ENCODE peak calls at places on chromosome 4, in four cellular contexts. One of them, this sample, is unnamed. For H3K4me1 and H3K27me3, the result is how much of the 10 kb centered on the place peaks cover.

GRCh38 chr4:127997534-127998388 is 32.6 kb downstream of the ABHD18 start:
- DNase-seq in adrenal gland: peak
- DNase-seq in uterus: peak
- DNase-seq in CD4-positive, CD25-positive, alpha-beta regulatory T cell: peak
- DNase-seq in this sample: no peak

GRCh38 chr4:76212301-76212700 is 1.3 kb downstream of the SCARB2 start:
- DNase-seq in CD4-positive, CD25-positive, alpha-beta regulatory T cell: no peak
- DNase-seq in uterus: no peak
- DNase-seq in adrenal gland: no peak
- DNase-seq in this sample: no peak

GRCh38 chr4:161817822-161818412 is 345.9 kb downstream of the FSTL5 start:
- DNase-seq in CD4-positive, CD25-positive, alpha-beta regulatory T cell: no peak
- DNase-seq in adrenal gland: no peak
- DNase-seq in uterus: no peak
- DNase-seq in this sample: no peak

GRCh38 chr4:74483226-74483911 is 38.4 kb downstream of the AREG start:
- DNase-seq in CD4-positive, CD25-positive, alpha-beta regulatory T cell: no peak
- DNase-seq in uterus: no peak
- DNase-seq in adrenal gland: no peak
- DNase-seq in this sample: no peak

GRCh38 chr4:13533670-13534343 is 10.5 kb downstream of the NKX3-2 start:
- DNase-seq in adrenal gland: no peak
- DNase-seq in uterus: no peak
- DNase-seq in CD4-positive, CD25-positive, alpha-beta regulatory T cell: no peak
- DNase-seq in this sample: no peak

GRCh38 chr4:78749972-78750727 is 26.0 kb upstream of the BMP2K start:
- DNase-seq in adrenal gland: no peak
- DNase-seq in CD4-positive, CD25-positive, alpha-beta regulatory T cell: no peak
- DNase-seq in uterus: no peak
- DNase-seq in this sample: no peak

GRCh38 chr4:86543560-86544312 is 50.4 kb upstream of the PTPN13 start:
- DNase-seq in adrenal gland: no peak
- DNase-seq in CD4-positive, CD25-positive, alpha-beta regulatory T cell: no peak
- DNase-seq in uterus: no peak
- DNase-seq in this sample: no peak

GRCh38 chr4:123674752-123675151 is 278.2 kb downstream of the SPRY1 start:
- DNase-seq in adrenal gland: no peak
- DNase-seq in CD4-positive, CD25-positive, alpha-beta regulatory T cell: no peak
- DNase-seq in uterus: no peak
- DNase-seq in this sample: no peak

GRCh38 chr4:107951551-107951950 is 20.2 kb downstream of the CYP2U1 start:
- DNase-seq in uterus: no peak
- DNase-seq in CD4-positive, CD25-positive, alpha-beta regulatory T cell: no peak
- DNase-seq in adrenal gland: no peak
- DNase-seq in this sample: no peak

GRCh38 chr4:152258804-152259708 is 276.8 kb downstream of the FBXW7 start:
- DNase-seq in adrenal gland: no peak
- DNase-seq in uterus: no peak
- DNase-seq in CD4-positive, CD25-positive, alpha-beta regulatory T cell: no peak
- DNase-seq in this sample: no peak

GRCh38 chr4:105061136-105061696 is 85.5 kb upstream of the TET2 start:
- DNase-seq in CD4-positive, CD25-positive, alpha-beta regulatory T cell: peak
- DNase-seq in uterus: no peak
- DNase-seq in adrenal gland: peak
- DNase-seq in this sample: no peak

GRCh38 chr4:152594981-152595916 is 59.4 kb upstream of the FBXW7 start:
- DNase-seq in adrenal gland: no peak
- DNase-seq in CD4-positive, CD25-positive, alpha-beta regulatory T cell: no peak
- DNase-seq in uterus: no peak
- DNase-seq in this sample: no peak

GRCh38 chr4:184745747-184746531 is 12.0 kb upstream of the CENPU start:
- DNase-seq in adrenal gland: peak
- DNase-seq in uterus: peak
- DNase-seq in CD4-positive, CD25-positive, alpha-beta regulatory T cell: peak
- DNase-seq in this sample: peak

GRCh38 chr4:26346203-26346620 is 25.4 kb downstream of the RBPJ start:
- DNase-seq in adrenal gland: no peak
- DNase-seq in uterus: no peak
- DNase-seq in CD4-positive, CD25-positive, alpha-beta regulatory T cell: no peak
- DNase-seq in this sample: peak

GRCh38 chr4:174277433-174277832 is 6.0 kb downstream of the FBXO8 start:
- DNase-seq in adrenal gland: no peak
- DNase-seq in uterus: no peak
- DNase-seq in CD4-positive, CD25-positive, alpha-beta regulatory T cell: no peak
- DNase-seq in this sample: no peak

GRCh38 chr4:149574973-149575372 is 240.7 kb downstream of the IQCM start:
- DNase-seq in adrenal gland: no peak
- DNase-seq in uterus: no peak
- DNase-seq in CD4-positive, CD25-positive, alpha-beta regulatory T cell: no peak
- DNase-seq in this sample: no peak

GRCh38 chr4:81715335-81715734 is 243.6 kb upstream of the RASGEF1B start:
- DNase-seq in adrenal gland: no peak
- DNase-seq in uterus: no peak
- DNase-seq in CD4-positive, CD25-positive, alpha-beta regulatory T cell: no peak
- DNase-seq in this sample: no peak

GRCh38 chr4:1382776-1383727 is 23.2 kb downstream of the NKX1-1 start:
- DNase-seq in uterus: no peak
- DNase-seq in CD4-positive, CD25-positive, alpha-beta regulatory T cell: no peak
- DNase-seq in adrenal gland: no peak
- DNase-seq in this sample: peak

GRCh38 chr4:4306920-4307319 is 16.9 kb downstream of the ZBTB49 start:
- DNase-seq in CD4-positive, CD25-positive, alpha-beta regulatory T cell: no peak
- DNase-seq in uterus: no peak
- DNase-seq in adrenal gland: no peak
- DNase-seq in this sample: no peak

GRCh38 chr4:164442167-164442566 is 311.8 kb upstream of the SMIM31 start:
- DNase-seq in adrenal gland: no peak
- DNase-seq in uterus: no peak
- DNase-seq in CD4-positive, CD25-positive, alpha-beta regulatory T cell: no peak
- DNase-seq in this sample: no peak

GRCh38 chr4:476501-476900 is 22.5 kb downstream of the ZNF721 start:
- DNase-seq in uterus: no peak
- DNase-seq in CD4-positive, CD25-positive, alpha-beta regulatory T cell: no peak
- DNase-seq in adrenal gland: no peak
- DNase-seq in this sample: no peak

DNA sequence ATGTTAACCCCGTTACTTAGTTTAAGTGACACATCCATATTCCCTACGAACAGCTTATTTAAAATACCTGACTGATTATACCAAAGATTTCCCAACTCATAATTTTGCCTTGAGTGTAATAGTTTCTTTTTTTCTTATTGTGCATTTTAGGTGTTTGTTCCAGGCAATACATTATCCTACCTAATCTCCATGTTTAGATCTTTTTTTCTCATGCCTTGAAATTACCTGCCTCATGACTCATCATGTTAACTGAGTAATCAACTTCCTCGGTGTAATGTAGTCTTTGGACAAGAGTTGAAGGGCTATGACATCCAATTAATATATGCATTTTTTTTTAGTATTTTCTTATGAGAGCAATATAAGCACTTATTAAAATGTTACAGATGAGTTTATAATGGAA is 228.7 kb upstream of the ANKRD50 start:
- DNase-seq in CD4-positive, CD25-positive, alpha-beta regulatory T cell: no peak
- DNase-seq in adrenal gland: no peak
- DNase-seq in uterus: no peak
- DNase-seq in this sample: no peak
- H3K4me1 ChIP-seq in CD4-positive, CD25-positive, alpha-beta regulatory T cell: under half
- H3K4me1 ChIP-seq in adrenal gland: under half
- H3K4me1 ChIP-seq in uterus: under half
- H3K4me1 ChIP-seq in this sample: under half

GRCh38 chr4:70980196-70980595 is 13.3 kb upstream of the DCK start:
- DNase-seq in adrenal gland: no peak
- DNase-seq in uterus: no peak
- DNase-seq in CD4-positive, CD25-positive, alpha-beta regulatory T cell: no peak
- DNase-seq in this sample: no peak

GRCh38 chr4:70979445-70980008 is 13.9 kb upstream of the DCK start:
- DNase-seq in adrenal gland: no peak
- DNase-seq in CD4-positive, CD25-positive, alpha-beta regulatory T cell: no peak
- DNase-seq in uterus: no peak
- DNase-seq in this sample: no peak

DNA sequence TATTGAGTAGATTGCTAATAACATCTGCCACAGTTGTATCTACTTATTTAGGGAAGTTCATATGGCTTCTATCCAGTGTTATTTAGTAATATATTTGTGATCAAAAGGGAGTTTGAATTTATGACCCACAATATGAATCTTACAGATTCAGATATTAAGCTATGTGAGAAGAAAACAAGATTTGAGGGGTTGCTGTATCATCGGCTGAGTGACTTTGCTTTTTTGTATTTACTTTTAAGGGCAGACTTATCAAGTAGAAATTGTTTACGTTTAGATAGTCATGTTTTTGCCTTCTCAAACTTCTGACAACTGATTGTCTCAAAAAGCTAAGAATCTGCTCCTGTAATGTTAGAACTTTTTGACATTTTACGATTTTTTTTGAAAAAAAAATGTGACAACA is 17.2 kb upstream of the DCK start:
- DNase-seq in adrenal gland: no peak
- DNase-seq in CD4-positive, CD25-positive, alpha-beta regulatory T cell: no peak
- DNase-seq in uterus: no peak
- DNase-seq in this sample: no peak
- H3K27ac ChIP-seq in adrenal gland: no peak
- H3K27ac ChIP-seq in CD4-positive, CD25-positive, alpha-beta regulatory T cell: no peak
- H3K27ac ChIP-seq in uterus: no peak
- H3K27ac ChIP-seq in this sample: no peak

DNA sequence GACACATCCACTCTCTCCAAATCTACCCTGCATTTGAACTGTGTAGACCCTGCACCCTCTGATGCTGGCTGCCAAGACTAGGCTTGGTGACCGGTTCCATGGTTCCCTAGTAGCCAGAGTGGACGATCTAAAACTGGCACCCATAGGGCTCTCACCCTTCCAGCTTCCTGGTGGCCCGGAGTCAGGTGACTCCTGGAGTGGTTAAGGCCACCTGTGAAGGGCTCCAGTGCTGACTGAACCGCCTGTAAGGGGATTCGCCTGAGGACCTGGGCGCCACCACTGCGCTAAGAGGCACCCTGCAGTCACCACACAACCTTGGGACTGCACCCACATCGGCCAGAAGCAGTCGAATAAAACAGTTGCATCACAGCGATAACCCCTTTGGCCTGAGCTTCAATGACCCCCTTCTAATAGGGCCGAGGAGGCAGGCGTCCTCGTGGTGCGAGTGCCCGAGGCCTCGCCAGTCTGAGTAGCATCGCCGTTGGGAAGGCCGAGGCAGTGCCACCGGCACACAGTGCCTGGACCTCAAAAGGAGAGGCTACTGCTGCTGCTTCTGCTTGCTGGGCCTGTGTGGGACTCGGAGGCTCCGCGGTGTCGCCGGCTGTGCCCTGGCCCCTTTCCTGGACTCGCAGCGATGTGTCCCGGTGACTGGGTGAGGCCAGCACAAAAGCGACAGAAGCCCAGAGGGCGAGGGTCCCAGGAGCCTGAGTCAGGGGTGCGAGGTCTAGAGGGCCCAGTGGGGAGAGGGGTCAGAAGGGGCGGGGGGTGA is 6.5 kb downstream of the HMX1 start:
- DNase-seq in uterus: no peak
- DNase-seq in adrenal gland: no peak
- DNase-seq in CD4-positive, CD25-positive, alpha-beta regulatory T cell: no peak
- DNase-seq in this sample: no peak
- H3K27me3 ChIP-seq in uterus: under half
- H3K27me3 ChIP-seq in adrenal gland: half or more
- H3K27me3 ChIP-seq in CD4-positive, CD25-positive, alpha-beta regulatory T cell: under half
- H3K27me3 ChIP-seq in this sample: under half

DNA sequence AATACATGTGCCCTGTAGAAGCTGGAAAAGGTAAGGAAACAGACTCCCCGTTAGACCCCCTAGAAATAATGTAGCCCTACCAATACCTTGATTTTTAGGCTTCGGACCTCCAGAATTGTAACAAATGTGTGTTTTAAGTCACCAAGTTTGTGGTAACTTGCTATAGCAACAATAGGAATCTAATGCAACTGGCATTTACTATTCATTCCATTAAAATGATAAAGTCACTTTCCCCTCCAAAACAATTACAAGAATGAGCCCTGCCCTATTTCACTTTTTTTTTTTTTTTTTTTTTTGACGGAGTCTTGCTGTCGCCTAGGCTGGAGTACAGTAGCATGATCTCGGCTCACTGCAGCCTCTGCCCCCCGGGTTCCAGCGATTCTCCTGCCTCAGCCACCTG is 3.5 kb upstream of the DDX60L start:
- DNase-seq in adrenal gland: no peak
- DNase-seq in CD4-positive, CD25-positive, alpha-beta regulatory T cell: no peak
- DNase-seq in uterus: no peak
- DNase-seq in this sample: no peak
- H3K4me1 ChIP-seq in adrenal gland: under half
- H3K4me1 ChIP-seq in CD4-positive, CD25-positive, alpha-beta regulatory T cell: under half
- H3K4me1 ChIP-seq in uterus: under half
- H3K4me1 ChIP-seq in this sample: under half

DNA sequence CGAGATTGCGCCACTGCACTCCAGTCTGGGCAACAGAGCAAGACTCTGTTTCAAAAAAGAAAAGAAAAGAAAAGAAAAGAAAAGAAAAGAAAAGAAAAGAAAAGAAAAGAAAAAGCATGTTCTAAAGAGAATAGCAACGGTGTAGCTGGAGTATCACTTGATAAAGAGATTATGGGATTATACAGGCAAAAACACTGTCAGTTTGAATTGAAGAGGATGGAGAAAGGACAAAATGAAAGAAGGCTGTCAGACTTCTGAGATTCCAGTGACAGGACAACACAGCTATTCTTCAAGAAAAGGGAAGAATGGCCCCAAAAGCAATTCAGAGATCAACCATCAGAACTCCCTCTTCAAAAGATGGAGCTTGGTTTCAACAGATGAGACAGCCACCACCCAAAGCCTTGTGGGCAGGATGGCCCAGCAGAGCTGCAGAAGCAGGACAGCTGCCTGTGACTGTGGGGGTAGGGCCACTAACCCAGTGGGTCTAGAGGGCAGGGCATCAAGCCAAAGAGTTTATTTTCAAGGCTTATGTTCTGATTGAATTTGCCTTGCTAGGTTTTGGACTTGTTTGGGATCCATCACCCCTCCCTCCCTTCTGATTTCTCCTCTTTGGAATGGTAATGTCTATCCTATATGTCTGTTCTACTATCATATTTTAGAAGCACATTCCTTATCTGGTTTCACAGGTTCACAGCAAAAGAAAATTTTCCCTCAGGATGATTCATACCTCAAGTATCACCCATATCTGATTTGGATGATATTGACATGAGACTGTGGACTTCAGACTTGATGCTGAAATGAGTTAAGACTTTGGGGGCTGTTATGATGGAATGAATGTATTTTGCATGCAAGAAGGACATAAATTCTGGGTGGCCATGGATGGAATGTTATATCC is 17.5 kb downstream of the RFC1 start:
- DNase-seq in adrenal gland: no peak
- DNase-seq in CD4-positive, CD25-positive, alpha-beta regulatory T cell: no peak
- DNase-seq in uterus: no peak
- DNase-seq in this sample: no peak
- H3K27ac ChIP-seq in adrenal gland: no peak
- H3K27ac ChIP-seq in CD4-positive, CD25-positive, alpha-beta regulatory T cell: no peak
- H3K27ac ChIP-seq in uterus: no peak
- H3K27ac ChIP-seq in this sample: no peak

DNA sequence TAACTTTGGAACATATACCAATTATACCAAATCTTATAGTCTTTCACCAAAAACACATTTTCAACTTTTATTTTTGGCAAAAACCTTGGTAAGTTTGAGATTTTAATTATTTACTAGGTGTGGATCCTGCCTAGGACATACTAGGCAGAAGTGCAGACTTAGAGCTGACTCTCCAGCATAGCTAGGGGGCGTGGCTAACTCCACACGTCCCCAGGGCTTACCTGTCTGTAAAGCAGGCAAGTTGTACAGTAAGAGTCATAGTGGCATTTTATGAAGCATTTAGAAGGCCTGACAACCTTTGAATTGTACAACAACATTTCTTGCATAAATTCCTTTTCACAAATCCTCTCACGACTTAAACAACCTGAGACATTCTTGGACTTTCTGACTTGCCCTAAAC is 19.2 kb upstream of the GRPEL1 start:
- DNase-seq in adrenal gland: no peak
- DNase-seq in uterus: no peak
- DNase-seq in CD4-positive, CD25-positive, alpha-beta regulatory T cell: no peak
- DNase-seq in this sample: no peak
- H3K27me3 ChIP-seq in adrenal gland: under half
- H3K27me3 ChIP-seq in uterus: under half
- H3K27me3 ChIP-seq in CD4-positive, CD25-positive, alpha-beta regulatory T cell: under half
- H3K27me3 ChIP-seq in this sample: under half